ENCODE peak calls at places on chromosomes 4 and X, in four cellular contexts. H, L, D and Y are unnamed samples.
A peak's percentile ranks its signal among the peaks of the same experiment; 100 is the strongest.

GRCh38 chr4:87044511-87045369 is 109.9 kb downstream of the AFF1 start:
- DNase-seq in L (no peak), D (no peak), H (no peak), Y (peak; percentile 61)

GRCh38 chrX:132488092-132488749 is 617 bp downstream of the MBNL3 start:
- DNase-seq in L (peak; percentile 68), H (no peak), D (peak; percentile 48), Y (no peak)

GRCh38 chr4:110290511-110290910 is 92.1 kb upstream of the ELOVL6 start:
- DNase-seq in D (no peak), H (no peak), L (no peak), Y (no peak)

GRCh38 chr4:9938933-9939332 is 82.4 kb downstream of the SLC2A9 start:
- DNase-seq in D (no peak), L (no peak), H (no peak), Y (no peak)

GRCh38 chr4:82865592-82865991 is 25.4 kb downstream of the SEC31A start:
- DNase-seq in D (peak; percentile 98), H (peak; percentile 49), L (peak; percentile 96), Y (no peak)

GRCh38 chr4:6957994-6958393 is 48.4 kb downstream of the TBC1D14 start:
- DNase-seq in H (no peak), L (no peak), D (no peak), Y (no peak)

GRCh38 chr4:70930530-70931256 is 28.5 kb downstream of the MOB1B start:
- DNase-seq in L (no peak), D (no peak), H (no peak), Y (no peak)

GRCh38 chrX:26914232-26914631 is 548.9 kb downstream of the PPP4R3C start:
- DNase-seq in H (no peak), L (peak; percentile 27), D (no peak), Y (no peak)

GRCh38 chr4:185665655-185666054 is 130.3 kb upstream of the PDLIM3 start:
- DNase-seq in H (no peak), D (no peak), L (no peak), Y (no peak)

GRCh38 chr4:154417358-154417673 is 74.3 kb downstream of the DCHS2 start:
- DNase-seq in D (no peak), H (no peak), L (no peak), Y (no peak)

GRCh38 chr4:99710020-99710419 is 52.4 kb upstream of the C4orf54 start:
- DNase-seq in L (peak; percentile 13), H (no peak), D (no peak), Y (no peak)

GRCh38 chr4:25970691-25971427 is 56.8 kb downstream of the SMIM20 start:
- DNase-seq in D (peak; percentile 37), H (no peak), L (no peak), Y (no peak)

GRCh38 chrX:39499996-39500395 is 597.8 kb downstream of the BCOR start:
- DNase-seq in D (peak; percentile 4), L (peak; percentile 32), H (no peak), Y (no peak)

GRCh38 chrX:15359701-15360100 is 24.4 kb upstream of the PIGA start:
- DNase-seq in D (no peak), L (no peak), H (no peak), Y (no peak)

GRCh38 chrX:148670277-148670676 is 169.9 kb downstream of the AFF2 start:
- DNase-seq in D (no peak), H (no peak), L (no peak), Y (no peak)

GRCh38 chrX:110964761-110965160 is 131.2 kb upstream of the PAK3 start:
- DNase-seq in D (no peak), H (no peak), L (no peak), Y (no peak)

GRCh38 chr4:109787807-109788206 is 14.0 kb downstream of the CFI start:
- DNase-seq in H (no peak), L (no peak), D (no peak), Y (no peak)

GRCh38 chr4:185381794-185382193 is 13.9 kb downstream of the LRP2BP start:
- DNase-seq in H (no peak), L (peak; percentile 51), D (no peak), Y (no peak)

GRCh38 chrX:96383428-96383827 is 301.2 kb upstream of the DIAPH2 start:
- DNase-seq in H (no peak), D (no peak), L (no peak), Y (no peak)

GRCh38 chr4:5758741-5759140 is 47.7 kb downstream of the EVC start:
- DNase-seq in L (peak; percentile 99), D (peak; percentile 99), H (peak; percentile 85), Y (no peak)

GRCh38 chr4:118004088-118004487 is 30.2 kb upstream of the NDST3 start:
- DNase-seq in H (no peak), D (no peak), L (no peak), Y (no peak)
- H3K27ac ChIP-seq in H (no peak overlapping the region), D (no peak overlapping the region), L (no peak overlapping the region), Y (no peak overlapping the region)

DNA sequence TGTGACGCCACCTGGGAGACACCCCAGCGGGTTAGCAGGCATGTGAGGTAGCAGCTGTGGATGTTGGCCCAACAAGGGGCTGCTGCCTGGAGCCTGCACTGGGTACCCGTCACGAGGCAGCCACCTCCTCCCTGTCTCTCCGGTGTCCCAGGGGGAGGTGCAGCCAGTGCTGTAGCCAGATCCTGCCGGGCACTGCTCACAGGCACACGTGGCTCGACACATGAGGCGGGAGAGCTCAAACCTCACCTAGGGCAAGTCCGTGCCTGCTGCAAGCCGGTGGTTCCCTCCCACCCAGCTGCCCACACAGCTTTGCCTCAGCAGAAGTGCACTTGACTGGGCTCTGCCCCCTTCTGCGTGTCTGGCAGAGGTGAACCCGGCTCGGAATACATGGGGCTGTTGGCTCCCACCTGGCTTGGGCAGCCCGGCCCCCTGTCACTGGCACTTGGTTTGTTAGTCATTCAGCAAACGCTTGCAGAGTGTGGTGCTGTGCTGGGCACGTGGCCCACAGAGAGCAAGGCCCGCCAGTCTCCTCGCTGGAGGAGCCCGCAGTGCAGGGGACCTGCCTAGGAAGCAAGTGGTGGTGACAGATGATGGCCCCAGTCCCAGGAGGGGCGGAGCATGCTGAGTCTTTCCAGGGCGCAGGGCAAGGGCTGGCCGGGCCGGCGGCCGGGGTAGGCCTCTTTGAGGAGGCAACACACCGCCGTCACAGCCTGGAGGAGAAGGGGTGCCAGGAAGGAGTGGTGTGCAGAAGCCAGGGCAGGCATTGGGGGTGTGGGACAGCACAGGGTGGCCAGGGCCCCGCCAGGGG is 10.1 kb upstream of the SH3TC1 start:
- DNase-seq in D (no peak), L (peak; percentile 43), H (no peak), Y (peak; percentile 86)
- H3K27ac ChIP-seq in D (no peak overlapping the region), L (no peak overlapping the region), H (peak overlapping the region; percentile 66), Y (peak overlapping the region; percentile 90)

GRCh38 chr4:141789716-141790115 is 153.3 kb downstream of the IL15 start:
- DNase-seq in L (no peak), D (no peak), H (no peak), Y (no peak)

GRCh38 chr4:141792164-141792563 is 155.8 kb downstream of the IL15 start:
- DNase-seq in L (no peak), D (no peak), H (no peak), Y (no peak)

GRCh38 chr4:141783770-141784169 is 147.4 kb downstream of the IL15 start:
- DNase-seq in L (no peak), H (no peak), D (no peak), Y (no peak)

GRCh38 chr4:141786921-141787320 is 150.5 kb downstream of the IL15 start:
- DNase-seq in L (peak; percentile 19), H (no peak), D (no peak), Y (no peak)

DNA sequence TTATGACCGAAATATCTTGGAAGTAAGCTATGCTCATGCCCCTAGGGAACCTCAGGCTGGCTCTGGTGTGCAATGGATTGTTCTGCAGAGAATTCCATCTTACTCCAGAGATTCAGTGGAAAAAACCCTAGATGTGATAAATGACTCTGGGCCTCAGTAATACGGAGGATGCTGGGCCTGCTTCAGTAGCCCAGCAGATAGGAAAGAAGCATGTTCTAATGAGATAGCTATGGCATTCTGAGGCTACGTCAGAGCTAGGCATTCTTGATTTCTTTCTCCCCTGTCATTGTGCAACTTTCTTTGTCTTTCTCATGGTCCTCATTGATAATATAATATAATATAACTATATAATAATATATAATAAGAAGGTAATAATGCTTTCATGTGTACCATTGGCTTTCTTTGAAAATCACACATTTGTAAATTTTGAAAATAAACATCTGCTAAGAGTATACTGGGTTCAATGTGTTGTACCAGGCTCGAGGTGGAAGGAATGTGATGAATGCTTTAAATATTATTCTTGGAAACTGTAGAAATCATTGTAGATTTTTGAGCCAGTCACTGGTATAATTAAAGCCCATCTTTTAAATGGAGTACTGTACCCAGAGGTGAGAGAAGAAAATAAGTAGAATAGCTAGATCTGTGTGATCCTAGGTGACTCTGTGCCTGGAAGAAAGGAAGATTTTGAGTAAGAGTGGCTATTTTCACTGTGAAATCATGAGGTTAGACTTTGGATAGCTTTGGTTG is 152.0 kb downstream of the IL15 start:
- DNase-seq in L (peak; percentile 49), D (no peak), H (no peak), Y (no peak)
- H3K27ac ChIP-seq in L (peak overlapping the region; percentile 19), D (peak overlapping the region; percentile 95), H (no peak overlapping the region), Y (no peak overlapping the region)

GRCh38 chrX:154350429-154351182 is 23.8 kb downstream of the FLNA start:
- DNase-seq in H (peak; percentile 39), D (no peak), L (peak; percentile 25), Y (no peak)
- H3K27ac ChIP-seq in H (peak overlapping the region; percentile 43), D (no peak overlapping the region), L (no peak overlapping the region), Y (no peak overlapping the region)

GRCh38 chr4:140256335-140256734 is 102.4 kb upstream of the MAML3 start:
- DNase-seq in H (peak; percentile 65), D (peak; percentile 57), L (peak; percentile 86), Y (no peak)
- H3K27ac ChIP-seq in H (peak overlapping the region; percentile 98), D (no peak overlapping the region), L (peak overlapping the region; percentile 58), Y (no peak overlapping the region)

DNA sequence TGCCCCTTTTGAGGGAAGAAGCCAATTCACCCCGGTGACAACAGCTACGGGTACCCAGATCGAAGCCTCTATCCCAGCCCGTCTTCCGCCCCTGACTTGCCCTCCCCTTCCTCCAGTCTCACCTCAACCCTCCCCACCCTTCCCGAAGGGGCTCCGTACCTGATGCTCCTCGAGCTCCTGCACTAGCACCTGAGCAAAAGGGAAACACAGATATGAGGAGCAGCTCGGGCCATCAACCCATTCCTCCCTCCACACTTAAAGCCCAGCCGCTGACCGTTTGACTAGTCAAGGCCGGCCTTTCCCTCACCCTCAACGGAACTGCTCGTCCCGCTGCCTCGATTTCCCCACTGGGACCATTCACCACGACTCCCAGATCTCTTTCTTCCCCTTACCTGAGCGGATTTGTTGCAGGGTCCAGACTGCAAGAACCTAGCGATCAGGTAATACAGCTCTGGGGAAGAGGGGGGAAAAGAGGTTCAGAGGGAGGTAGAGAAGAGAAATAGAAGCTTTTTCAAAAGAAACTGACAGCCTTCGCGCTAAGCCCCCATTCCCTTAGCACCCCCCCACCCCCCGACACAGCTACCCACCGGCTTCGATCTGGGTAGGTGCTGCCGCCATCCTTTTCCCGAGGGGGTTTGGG is 703 bp downstream of the BRWD3 start:
- DNase-seq in D (peak; percentile 28), L (peak; percentile 46), H (peak; percentile 20), Y (no peak)
- H3K27ac ChIP-seq in D (peak overlapping the region; percentile 53), L (peak overlapping the region; percentile 72), H (peak overlapping the region; percentile 88), Y (peak overlapping the region; percentile 87)

GRCh38 chr4:152509595-152510209 is 26.2 kb downstream of the FBXW7 start:
- DNase-seq in D (no peak), L (no peak), H (no peak), Y (no peak)
- H3K27ac ChIP-seq in D (no peak overlapping the region), L (no peak overlapping the region), H (no peak overlapping the region), Y (no peak overlapping the region)